ENCODE peak calls at places on chromosome 16, in ten cellular contexts. E is CMK; J is RWPE1; H is activated T-helper 1 cell treated with Interleukin-2 at 50 U/mL for 16 hours; P is left ventricle myocardium inferior; O is NCI-H460; K is activated CD8-positive, alpha-beta memory T cell treated with anti-CD3 and anti-CD28 coated beads, Interleukin-2, amount 50 U/mL, for 4 hours; U is T-cell; I is CD4-positive, alpha-beta memory T cell; T is NCI-H1930. A is an unnamed sample.
A peak's percentile ranks its signal among the peaks of the same experiment; 100 is the strongest.

GRCh38 chr16:86824751-86825310 is 246.5 kb downstream of the FOXL1 start:
- DNase-seq in E (no peak), J (no peak), H (no peak), P (no peak), O (peak; percentile 83), K (no peak), U (no peak), I (no peak), T (no peak), A (peak; percentile 66)

GRCh38 chr16:9417898-9418297 is 326.5 kb downstream of the HAPSTR1 start:
- DNase-seq in E (no peak), J (no peak), H (no peak), P (no peak), O (no peak), K (no peak), U (no peak), I (no peak), T (no peak), A (no peak)

GRCh38 chr16:11586375-11586855 is 304 bp downstream of the LITAF start:
- DNase-seq in E (no peak), J (peak; percentile 41), H (no peak), P (peak; percentile 20), O (no peak), K (no peak), U (no peak), I (no peak), T (no peak), A (no peak)

GRCh38 chr16:1291576-1291974 is 17.9 kb upstream of the UBE2I start:
- DNase-seq in E (no peak), J (no peak), H (no peak), P (no peak), O (no peak), K (no peak), U (no peak), I (no peak), T (no peak), A (no peak)

GRCh38 chr16:16045879-16046278 is 96.5 kb downstream of the ABCC1 start:
- DNase-seq in E (no peak), J (no peak), H (no peak), P (no peak), O (no peak), K (peak; percentile 23), U (no peak), I (no peak), T (no peak), A (no peak)

GRCh38 chr16:76947694-76948093 is 243.3 kb upstream of the MON1B start:
- DNase-seq in E (no peak), J (no peak), H (no peak), P (no peak), O (no peak), K (no peak), U (no peak), I (no peak), T (no peak), A (no peak)

GRCh38 chr16:68093816-68094613 is 8.8 kb downstream of the NFATC3 start:
- DNase-seq in E (no peak), J (no peak), H (no peak), P (no peak), O (peak; percentile 23), K (no peak), U (no peak), I (no peak), T (no peak), A (peak; percentile 45)

GRCh38 chr16:10849736-10850477 is 27.1 kb upstream of the CIITA start:
- DNase-seq in E (no peak), J (no peak), H (no peak), P (no peak), O (no peak), K (no peak), U (no peak), I (no peak), T (no peak), A (no peak)

GRCh38 chr16:16982614-16983013 is 488.1 kb downstream of the XYLT1 start:
- DNase-seq in E (no peak), J (no peak), H (no peak), P (no peak), O (no peak), K (no peak), U (no peak), I (no peak), T (no peak), A (no peak)

GRCh38 chr16:88782454-88783390 is 2.3 kb downstream of the PIEZO1 start:
- DNase-seq in E (no peak), J (peak; percentile 95), H (no peak), P (no peak), O (no peak), K (peak; percentile 70), U (no peak), I (peak; percentile 86), T (no peak), A (peak; percentile 77)

GRCh38 chr16:68146583-68146982 is 61.4 kb downstream of the NFATC3 start:
- DNase-seq in E (no peak), J (no peak), H (no peak), P (no peak), O (no peak), K (no peak), U (no peak), I (no peak), T (no peak), A (peak; percentile 69)

GRCh38 chr16:3065069-3065741 is at the start of gene IL32:
- DNase-seq in E (no peak), J (peak; percentile 56), H (peak; percentile 59), P (peak; percentile 61), O (no peak), K (peak; percentile 72), U (peak; percentile 67), I (peak; percentile 85), T (no peak), A (peak; percentile 83)

GRCh38 chr16:27762441-27762840 is 212.5 kb downstream of the KATNIP start:
- DNase-seq in E (no peak), J (no peak), H (no peak), P (no peak), O (no peak), K (no peak), U (no peak), I (no peak), T (no peak), A (peak; percentile 69)

GRCh38 chr16:79792952-79793351 is 192.4 kb upstream of the MAF start:
- DNase-seq in E (no peak), J (no peak), H (no peak), P (no peak), O (no peak), K (no peak), U (no peak), I (no peak), T (no peak), A (no peak)

GRCh38 chr16:4987580-4988374 is 29.6 kb downstream of the SEC14L5 start:
- DNase-seq in E (no peak), J (no peak), H (no peak), P (no peak), O (no peak), K (no peak), U (no peak), I (no peak), T (no peak), A (no peak)

GRCh38 chr16:89199241-89200123 is 855 bp downstream of the SLC22A31 start:
- DNase-seq in E (no peak), J (no peak), H (no peak), P (no peak), O (no peak), K (no peak), U (no peak), I (no peak), T (no peak), A (no peak)

GRCh38 chr16:4358831-4359561 is 7.9 kb upstream of the PAM16 start:
- DNase-seq in E (no peak), J (peak; percentile 46), H (peak; percentile 48), P (peak; percentile 60), O (no peak), K (peak; percentile 72), U (peak; percentile 54), I (no peak), T (no peak), A (no peak)

GRCh38 chr16:78659668-78660217 is 560.3 kb downstream of the WWOX start:
- DNase-seq in E (no peak), J (no peak), H (no peak), P (no peak), O (no peak), K (no peak), U (no peak), I (no peak), T (peak; percentile 27), A (no peak)

GRCh38 chr16:50986453-50986852 is 164.6 kb downstream of the SALL1 start:
- DNase-seq in E (no peak), J (no peak), H (no peak), P (no peak), O (no peak), K (no peak), U (no peak), I (no peak), T (no peak), A (no peak)

GRCh38 chr16:79826732-79827514 is 226.4 kb upstream of the MAF start:
- DNase-seq in E (no peak), J (no peak), H (no peak), P (no peak), O (no peak), K (no peak), U (no peak), I (no peak), T (no peak), A (no peak)

GRCh38 chr16:3259097-3259496 is 2.7 kb upstream of the MEFV start:
- DNase-seq in E (no peak), J (no peak), H (no peak), P (no peak), O (no peak), K (no peak), U (no peak), I (no peak), T (no peak), A (no peak)

GRCh38 chr16:49492090-49492801 is 118.6 kb downstream of the C16orf78 start:
- DNase-seq in E (no peak), J (peak; percentile 30), H (peak; percentile 13), P (peak; percentile 32), O (peak; percentile 8), K (peak; percentile 50), U (peak; percentile 29), I (no peak), T (no peak), A (peak; percentile 4)

GRCh38 chr16:5328546-5328945 is 231.0 kb upstream of the EEF2KMT start:
- DNase-seq in E (no peak), J (no peak), H (no peak), P (no peak), O (no peak), K (no peak), U (no peak), I (no peak), T (no peak), A (no peak)

GRCh38 chr16:28478511-28479180 is 6.5 kb upstream of the NPIPB7 start:
- DNase-seq in E (no peak), J (no peak), H (no peak), P (no peak), O (no peak), K (no peak), U (no peak), I (no peak), T (no peak), A (no peak)

GRCh38 chr16:249431-249830 is 14.8 kb downstream of the FAM234A start:
- DNase-seq in E (no peak), J (no peak), H (no peak), P (no peak), O (no peak), K (no peak), U (no peak), I (no peak), T (no peak), A (no peak)

GRCh38 chr16:20969386-20969785 is 68.8 kb downstream of the LYRM1 start:
- DNase-seq in E (no peak), J (no peak), H (no peak), P (no peak), O (no peak), K (no peak), U (no peak), I (no peak), T (no peak), A (no peak)

GRCh38 chr16:66751992-66752322 is 548 bp upstream of the DYNC1LI2 start:
- DNase-seq in E (no peak), J (no peak), H (no peak), P (no peak), O (no peak), K (no peak), U (no peak), I (no peak), T (no peak), A (no peak)

GRCh38 chr16:51163366-51163765 is 12.3 kb upstream of the SALL1 start:
- DNase-seq in E (no peak), J (no peak), H (no peak), P (no peak), O (no peak), K (no peak), U (no peak), I (no peak), T (no peak), A (no peak)

A was measured in iris pigment epithelial cell.